ENCODE peak calls at places on chromosome 15, in five cellular contexts. R, A, Q, O and G are unnamed samples.

GRCh38 chr15:70133296-70133695 is 35.6 kb upstream of the TLE3 start:
- DNase-seq in R (no peak), A (no peak), Q (no peak), O (no peak), G (no peak)

GRCh38 chr15:100733786-100734185 is 131.4 kb downstream of the ASB7 start:
- DNase-seq in R (peak), A (no peak), Q (no peak), O (no peak), G (peak)

GRCh38 chr15:31255732-31256384 is 70.8 kb upstream of the KLF13 start:
- DNase-seq in R (no peak), A (no peak), Q (no peak), O (no peak), G (no peak)

GRCh38 chr15:62740141-62741004 is 302.2 kb upstream of the TPM1 start:
- DNase-seq in R (peak), A (no peak), Q (no peak), O (peak), G (peak)

GRCh38 chr15:75420698-75421097 is 30.8 kb downstream of the SIN3A start:
- DNase-seq in R (peak), A (no peak), Q (no peak), O (peak), G (no peak)

GRCh38 chr15:56893349-56893678 is 25.1 kb upstream of the TCF12 start:
- DNase-seq in R (no peak), A (no peak), Q (no peak), O (no peak), G (no peak)

GRCh38 chr15:74960995-74961588 is 4.5 kb upstream of the RPP25 start:
- DNase-seq in R (no peak), A (no peak), Q (no peak), O (peak), G (no peak)

GRCh38 chr15:55322452-55322851 is 3.4 kb downstream of the PIGB start:
- DNase-seq in R (no peak), A (no peak), Q (no peak), O (no peak), G (no peak)

GRCh38 chr15:60087561-60087960 is 83.5 kb downstream of the FOXB1 start:
- DNase-seq in R (peak), A (no peak), Q (no peak), O (no peak), G (no peak)

GRCh38 chr15:74724570-74725240 is 623 bp downstream of the CYP1A1 start:
- DNase-seq in R (no peak), A (no peak), Q (no peak), O (no peak), G (no peak)

GRCh38 chr15:67024322-67024997 is 40.9 kb upstream of the SMAD3 start:
- DNase-seq in R (peak), A (peak), Q (peak), O (peak), G (peak)

GRCh38 chr15:33131880-33132279 is 62.6 kb downstream of the FMN1 start:
- DNase-seq in R (peak), A (no peak), Q (no peak), O (peak), G (no peak)

GRCh38 chr15:65902373-65902772 is 33.1 kb downstream of the RAB11A start:
- DNase-seq in R (peak), A (peak), Q (peak), O (no peak), G (no peak)

GRCh38 chr15:80780416-80781221 is 1.4 kb downstream of the CEMIP start:
- DNase-seq in R (peak), A (no peak), Q (peak), O (peak), G (no peak)

GRCh38 chr15:40354408-40355171 is 3.4 kb upstream of the DISP2 start:
- DNase-seq in R (peak), A (no peak), Q (no peak), O (peak), G (no peak)

GRCh38 chr15:44308415-44308814 is 19.9 kb downstream of the GOLM2 start:
- DNase-seq in R (no peak), A (no peak), Q (no peak), O (no peak), G (no peak)

GRCh38 chr15:52200831-52201365 is 9.7 kb upstream of the GNB5 start:
- DNase-seq in R (no peak), A (no peak), Q (no peak), O (no peak), G (no peak)

GRCh38 chr15:62879770-62880169 is 162.8 kb upstream of the TPM1 start:
- DNase-seq in R (no peak), A (no peak), Q (no peak), O (no peak), G (no peak)

GRCh38 chr15:96201696-96202095 is 128.8 kb upstream of the NR2F2 start:
- DNase-seq in R (no peak), A (no peak), Q (no peak), O (no peak), G (no peak)

GRCh38 chr15:101242999-101243336 is 8.9 kb downstream of the CHSY1 start:
- DNase-seq in R (no peak), A (no peak), Q (no peak), O (no peak), G (no peak)

GRCh38 chr15:74060251-74060650 is 22.1 kb downstream of the GOLGA6A start:
- DNase-seq in R (no peak), A (no peak), Q (no peak), O (no peak), G (no peak)

DNA sequence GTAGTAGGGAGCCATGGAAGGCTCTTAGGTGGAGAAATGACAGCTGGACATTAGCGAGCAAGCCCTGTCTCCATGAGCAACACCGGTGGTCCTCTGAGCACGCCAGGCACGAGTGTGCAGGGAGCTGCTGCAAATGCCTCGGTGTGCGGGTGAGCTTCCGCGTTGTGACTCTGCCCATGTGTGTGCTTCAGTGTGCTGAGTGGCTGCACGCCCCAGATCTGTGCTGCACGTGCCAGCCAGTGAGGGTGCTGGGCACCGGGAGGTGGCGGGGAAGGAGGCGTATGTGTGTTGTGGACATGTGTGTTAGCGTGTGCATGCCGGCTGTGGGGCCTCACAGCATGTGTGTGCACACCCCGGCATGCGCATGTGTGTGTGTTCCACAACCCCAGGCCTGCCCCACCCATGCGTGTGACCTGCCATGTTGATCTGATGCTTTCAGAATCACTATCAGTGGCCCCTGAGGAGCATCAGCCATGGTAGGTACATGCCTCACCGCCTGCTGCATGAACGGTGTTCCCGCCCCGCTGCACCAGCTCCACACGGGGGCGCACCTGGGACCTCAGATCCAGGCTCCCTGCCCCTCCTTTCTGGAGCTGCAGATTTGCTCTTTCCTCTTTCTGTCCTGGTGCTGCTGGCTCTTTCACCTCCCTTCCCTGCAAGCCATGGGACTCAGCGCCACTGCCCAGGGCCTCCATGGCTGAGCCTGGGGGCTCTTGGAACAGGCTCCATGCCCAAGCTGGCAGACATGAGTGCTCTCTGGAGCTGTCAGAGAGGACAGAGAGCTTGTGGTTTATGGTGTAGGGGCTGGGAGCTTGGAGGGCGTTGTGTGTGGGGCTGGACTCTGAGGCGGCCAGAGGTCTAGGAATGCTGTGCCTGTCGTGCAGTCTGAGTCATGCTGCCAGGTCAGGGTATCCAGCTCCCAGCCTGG is 169.4 kb downstream of the TBC1D2B start:
- DNase-seq in R (peak), A (no peak), Q (peak), O (peak), G (peak)
- TF ChIP-seq CTCF in R (peak), A (peak), Q (peak), O (peak), G (peak)

GRCh38 chr15:92843326-92843725 is 56.8 kb upstream of the CHD2 start:
- DNase-seq in R (no peak), A (no peak), Q (no peak), O (no peak), G (no peak)
- TF ChIP-seq CTCF in R (no peak), A (no peak), Q (no peak), O (no peak), G (no peak)

GRCh38 chr15:61364871-61365270 is 135.8 kb upstream of the RORA start:
- DNase-seq in R (no peak), A (no peak), Q (no peak), O (no peak), G (no peak)

DNA sequence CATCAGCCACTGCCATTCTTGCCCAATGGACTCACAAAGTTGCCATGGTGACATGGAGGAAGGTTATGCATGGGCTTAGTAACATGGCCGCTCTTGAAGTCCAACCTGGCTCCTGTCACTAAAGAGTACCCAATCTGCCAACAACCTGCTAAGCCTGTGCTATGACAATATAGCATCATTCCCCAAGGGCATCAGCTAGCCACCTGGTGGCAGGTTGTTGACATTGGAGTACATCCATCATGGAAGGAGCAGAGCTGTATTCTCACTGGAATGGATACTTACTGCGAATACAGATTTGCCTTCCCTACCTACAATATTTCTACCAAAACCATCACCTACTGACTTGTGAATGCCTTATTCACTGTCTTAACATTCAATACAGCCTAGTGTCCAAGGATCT is 138.9 kb upstream of the RORA start:
- DNase-seq in R (no peak), A (no peak), Q (no peak), O (no peak), G (no peak)
- TF ChIP-seq CTCF in R (no peak), A (no peak), Q (no peak), O (no peak), G (no peak)

DNA sequence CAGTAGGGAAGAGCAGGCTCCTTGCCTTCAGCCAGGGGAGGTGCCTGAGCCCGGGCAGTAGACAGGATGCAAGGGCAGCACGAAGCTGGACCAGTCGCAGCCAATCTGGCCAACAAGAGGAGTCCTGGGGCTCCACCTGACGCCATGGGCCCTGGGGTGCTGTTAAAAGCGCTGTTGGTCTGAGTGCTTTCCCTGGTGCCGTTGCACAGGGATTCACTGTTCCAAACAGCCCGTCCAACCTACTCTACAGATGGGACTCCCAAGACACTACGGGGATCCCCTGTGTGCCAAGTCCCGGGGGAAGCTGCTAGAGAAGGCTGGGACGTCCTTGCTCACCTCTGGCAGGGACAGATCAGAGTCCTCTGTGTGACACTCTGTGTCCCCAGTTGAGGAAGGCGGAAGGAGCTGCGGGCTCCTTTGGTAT is 632 bp downstream of the CTSH start:
- DNase-seq in R (no peak), A (no peak), Q (peak), O (no peak), G (no peak)
- TF ChIP-seq CTCF in R (no peak), A (no peak), Q (no peak), O (no peak), G (no peak)

DNA sequence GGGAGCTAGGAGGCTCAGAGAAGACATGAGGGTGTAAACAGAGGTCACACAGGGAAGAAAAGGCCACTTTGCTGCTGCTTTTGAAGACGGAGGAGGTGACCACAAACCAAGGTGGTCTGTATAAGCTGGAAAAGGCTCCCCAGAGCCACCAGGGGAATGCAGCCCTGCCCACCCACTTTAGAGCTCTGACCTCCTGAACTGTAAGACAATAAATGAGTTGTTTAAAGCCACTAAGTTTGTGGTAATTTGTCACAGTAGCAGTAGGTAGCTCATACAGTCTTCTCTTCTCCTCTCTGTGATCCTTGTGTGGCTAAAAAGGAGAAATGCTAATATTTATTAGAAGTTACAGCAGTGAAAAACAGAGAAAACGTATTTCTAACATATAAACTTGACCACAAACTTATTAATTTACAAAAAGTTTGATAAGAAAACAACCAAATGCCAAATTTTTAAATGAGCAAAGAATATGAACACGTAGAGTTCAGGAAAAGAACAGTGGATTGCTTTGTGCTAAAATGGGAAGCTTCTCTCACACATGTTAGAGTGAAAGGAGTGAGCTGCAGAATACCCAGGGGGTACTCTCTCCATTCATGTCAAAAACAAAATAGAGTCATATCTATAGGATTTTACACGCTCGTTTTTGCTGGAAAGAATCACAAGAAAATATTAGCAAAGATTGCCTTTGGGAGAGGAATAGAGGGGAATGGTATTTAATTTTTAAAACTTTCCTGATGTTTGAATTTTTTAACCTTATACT is 71.0 kb downstream of the NOX5 start:
- DNase-seq in R (no peak), A (no peak), Q (no peak), O (no peak), G (no peak)
- TF ChIP-seq CTCF in R (no peak), A (no peak), Q (no peak), O (no peak), G (no peak)

GRCh38 chr15:98647774-98648653 is at the start of gene IGF1R:
- DNase-seq in R (peak), A (peak), Q (peak), O (peak), G (peak)

GRCh38 chr15:98648654-98649537 is 557 bp downstream of the IGF1R start:
- DNase-seq in R (peak), A (no peak), Q (peak), O (peak), G (peak)

GRCh38 chr15:98649621-98649995 is 1.3 kb downstream of the IGF1R start:
- DNase-seq in R (peak), A (no peak), Q (no peak), O (no peak), G (no peak)

GRCh38 chr15:98646546-98647025 is 1.8 kb upstream of the IGF1R start:
- DNase-seq in R (no peak), A (no peak), Q (no peak), O (no peak), G (no peak)

GRCh38 chr15:98647026-98647773 is 1.1 kb upstream of the IGF1R start:
- DNase-seq in R (peak), A (peak), Q (peak), O (peak), G (peak)
- TF ChIP-seq CTCF in R (no peak), A (peak), Q (peak), O (no peak), G (peak)

GRCh38 chr15:82730022-82730530 is 20.4 kb upstream of the AP3B2 start:
- DNase-seq in R (no peak), A (no peak), Q (no peak), O (no peak), G (no peak)
- TF ChIP-seq CTCF in R (no peak), A (no peak), Q (no peak), O (no peak), G (no peak)

DNA sequence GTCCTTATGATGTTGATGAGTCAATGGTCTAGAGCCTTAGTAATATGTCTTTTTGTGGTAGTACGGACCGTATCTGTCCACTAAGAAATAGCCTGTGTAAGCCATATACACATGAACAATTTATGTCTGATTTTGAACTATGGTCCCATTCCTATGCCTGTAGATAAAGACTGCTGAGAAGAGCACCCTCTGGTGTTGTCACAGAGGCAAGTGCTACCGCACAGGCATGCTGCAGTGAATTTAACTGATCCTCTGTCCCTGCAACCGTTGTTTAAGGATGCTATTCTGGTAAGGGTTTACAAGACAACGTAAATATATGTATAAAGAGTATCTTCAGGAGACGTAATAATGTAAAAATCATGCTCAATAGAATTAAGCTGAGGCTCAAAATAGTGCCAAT is 170.7 kb downstream of the UBE3A start:
- DNase-seq in R (no peak), A (no peak), Q (no peak), O (no peak), G (no peak)
- TF ChIP-seq CTCF in R (no peak), A (no peak), Q (no peak), O (no peak), G (peak)